ENCODE peak calls at places on chromosomes 16 and 17, in four cellular contexts. W is heart right ventricle, C is AG09309, X is NB4. B is an unnamed sample.

GRCh38 chr17:17206913-17207368 is 808 bp upstream of the PLD6 start:
- DNase-seq in X (no peak), W (no peak), C (no peak), B (peak; percentile 52)

GRCh38 chr16:89359296-89360147 is 130.8 kb downstream of the ANKRD11 start:
- DNase-seq in X (no peak), C (no peak), W (no peak), B (no peak)

GRCh38 chr16:9885457-9885856 is 296.8 kb downstream of the GRIN2A start:
- DNase-seq in X (no peak), C (no peak), W (no peak), B (no peak)

GRCh38 chr16:51881731-51882130 is 665.2 kb downstream of the TOX3 start:
- DNase-seq in X (no peak), C (no peak), W (no peak), B (no peak)

GRCh38 chr16:67163164-67163902 is 1.2 kb upstream of the HSF4 start:
- DNase-seq in C (no peak), W (peak; percentile 72), X (no peak), B (no peak)

GRCh38 chr17:51636291-51636690 is 375.9 kb downstream of the UTP18 start:
- DNase-seq in W (no peak), X (no peak), C (no peak), B (no peak)

GRCh38 chr16:67040906-67041305 is 12.0 kb downstream of the CBFB start:
- DNase-seq in X (no peak), W (no peak), C (no peak), B (no peak)

GRCh38 chr17:6940186-6940649 is 55.6 kb upstream of the ALOX12 start:
- DNase-seq in X (peak; percentile 51), C (no peak), W (no peak), B (no peak)

GRCh38 chr17:40087049-40087794 is 13.2 kb downstream of the NR1D1 start:
- DNase-seq in W (no peak), C (no peak), X (no peak), B (no peak)

GRCh38 chr16:73888840-73889577 is 407.6 kb upstream of the PSMD7 start:
- DNase-seq in W (no peak), C (no peak), X (no peak), B (no peak)

GRCh38 chr17:721540-721937 is 6.9 kb upstream of the VPS53 start:
- DNase-seq in W (no peak), C (no peak), X (no peak), B (no peak)

GRCh38 chr17:29019475-29020181 is 13.8 kb upstream of the SEZ6 start:
- DNase-seq in W (no peak), X (no peak), C (no peak), B (no peak)

GRCh38 chr16:25097304-25097988 is 14.1 kb upstream of the LCMT1 start:
- DNase-seq in C (no peak), X (peak; percentile 41), W (no peak), B (no peak)

GRCh38 chr16:72990003-72990521 is 57.9 kb downstream of the ZFHX3 start:
- DNase-seq in W (peak; percentile 51), X (peak; percentile 83), C (peak; percentile 65), B (no peak)

GRCh38 chr17:9409026-9409425 is 166.6 kb downstream of the STX8 start:
- DNase-seq in X (no peak), W (no peak), C (no peak), B (no peak)

GRCh38 chr16:50742521-50743150 is 750 bp downstream of the CYLD start:
- DNase-seq in W (no peak), C (no peak), X (peak; percentile 51), B (no peak)

GRCh38 chr17:27494192-27495091 is 38.2 kb downstream of the KSR1 start:
- DNase-seq in W (peak; percentile 63), X (no peak), C (peak; percentile 5), B (peak; percentile 83)

GRCh38 chr17:57109393-57110151 is 24.5 kb downstream of the AKAP1 start:
- DNase-seq in W (peak; percentile 67), X (peak; percentile 41), C (no peak), B (no peak)

GRCh38 chr17:39144414-39144813 is 7.0 kb downstream of the PLXDC1 start:
- DNase-seq in W (peak; percentile 81), X (no peak), C (no peak), B (peak; percentile 85)

GRCh38 chr17:83121921-83122820 is 42.8 kb downstream of the METRNL start:
- DNase-seq in C (no peak), W (no peak), X (no peak), B (peak; percentile 36)

GRCh38 chr17:60161598-60162330 is 12.0 kb downstream of the CA4 start:
- DNase-seq in W (no peak), X (peak; percentile 57), C (no peak), B (peak; percentile 84)

GRCh38 chr17:49494937-49495841 is at the start of gene NGFR:
- DNase-seq in X (peak; percentile 72), C (no peak), W (peak; percentile 64), B (peak; percentile 80)

GRCh38 chr17:32142857-32143524 is 689 bp downstream of the RHOT1 start:
- DNase-seq in C (no peak), W (peak; percentile 48), X (peak; percentile 72), B (peak; percentile 84)

GRCh38 chr16:31734265-31734664 is 139.3 kb upstream of the ZNF267 start:
- DNase-seq in C (no peak), W (no peak), X (no peak), B (no peak)

GRCh38 chr16:72172105-72173034 is at the start of gene PMFBP1:
- DNase-seq in W (no peak), C (peak; percentile 79), X (peak; percentile 98), B (no peak)

GRCh38 chr16:88527186-88527936 is 42.8 kb upstream of the ZC3H18 start:
- DNase-seq in X (peak; percentile 74), C (no peak), W (peak; percentile 67), B (no peak)

GRCh38 chr17:2171725-2172446 is 117.0 kb downstream of the HIC1 start:
- DNase-seq in W (peak; percentile 72), X (no peak), C (peak; percentile 91), B (no peak)

GRCh38 chr17:1414634-1415033 is 14.6 kb upstream of the YWHAE start:
- DNase-seq in C (no peak), X (no peak), W (no peak), B (no peak)

GRCh38 chr17:79965806-79966205 is 69.9 kb downstream of the TBC1D16 start:
- DNase-seq in W (no peak), C (no peak), X (no peak), B (no peak)

GRCh38 chr17:60909405-60909804 is 231.8 kb downstream of the BCAS3 start:
- DNase-seq in W (no peak), X (no peak), C (no peak), B (no peak)

GRCh38 chr17:79944251-79944812 is 91.3 kb downstream of the TBC1D16 start:
- DNase-seq in X (no peak), W (no peak), C (no peak), B (peak; percentile 27)

GRCh38 chr17:27915715-27916114 is 22.6 kb upstream of the LYRM9 start:
- DNase-seq in W (no peak), C (no peak), X (no peak), B (no peak)

GRCh38 chr16:22648941-22649340 is 138.2 kb downstream of the NPIPB5 start:
- DNase-seq in X (no peak), W (no peak), C (no peak), B (no peak)

GRCh38 chr16:10684541-10685151 is 10.1 kb downstream of the TEKT5 start:
- DNase-seq in W (no peak), X (no peak), C (no peak), B (no peak)

GRCh38 chr17:1714980-1715802 is 5.0 kb upstream of the TLCD2 start:
- DNase-seq in X (peak; percentile 52), W (peak; percentile 92), C (peak; percentile 73), B (peak; percentile 91)

GRCh38 chr17:77247048-77247541 is 106.3 kb downstream of the SEC14L1 start:
- DNase-seq in C (no peak), X (peak; percentile 79), W (peak; percentile 90), B (peak; percentile 86)
- H3K4me3 ChIP-seq in C (peak overlapping the region; percentile 64), X (no peak overlapping the region), W (peak overlapping the region; percentile 68), B (peak overlapping the region; percentile 52)

GRCh38 chr17:75828051-75828400 is 16.2 kb downstream of the UNC13D start:
- DNase-seq in X (no peak), C (no peak), W (no peak), B (peak; percentile 74)
- H3K4me3 ChIP-seq in X (no peak overlapping the region), C (no peak overlapping the region), W (peak overlapping the region; percentile 33), B (peak overlapping the region; percentile 7)

DNA sequence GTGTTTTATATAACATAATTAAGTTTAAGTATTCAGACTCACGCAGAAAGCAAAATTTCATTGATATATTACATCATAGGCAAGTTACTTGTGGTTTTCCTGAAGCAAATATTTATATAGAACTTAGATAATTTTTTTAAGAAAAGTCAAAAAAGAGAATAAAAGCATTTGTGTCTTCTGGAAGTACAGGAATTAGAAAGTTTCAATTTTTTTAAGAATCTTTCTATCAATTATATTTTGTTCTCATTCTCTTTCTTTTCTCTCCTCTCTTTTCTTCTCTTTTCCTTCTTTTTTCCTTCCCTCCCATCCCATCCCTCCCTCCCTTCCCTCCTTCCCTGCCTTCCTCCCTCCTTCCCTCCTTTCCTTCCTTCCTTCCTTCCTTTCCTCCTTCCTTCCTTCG is 120.7 kb upstream of the CDH8 start:
- DNase-seq in C (no peak), W (no peak), X (no peak), B (no peak)
- H3K4me3 ChIP-seq in C (no peak overlapping the region), W (no peak overlapping the region), X (no peak overlapping the region), B (no peak overlapping the region)

DNA sequence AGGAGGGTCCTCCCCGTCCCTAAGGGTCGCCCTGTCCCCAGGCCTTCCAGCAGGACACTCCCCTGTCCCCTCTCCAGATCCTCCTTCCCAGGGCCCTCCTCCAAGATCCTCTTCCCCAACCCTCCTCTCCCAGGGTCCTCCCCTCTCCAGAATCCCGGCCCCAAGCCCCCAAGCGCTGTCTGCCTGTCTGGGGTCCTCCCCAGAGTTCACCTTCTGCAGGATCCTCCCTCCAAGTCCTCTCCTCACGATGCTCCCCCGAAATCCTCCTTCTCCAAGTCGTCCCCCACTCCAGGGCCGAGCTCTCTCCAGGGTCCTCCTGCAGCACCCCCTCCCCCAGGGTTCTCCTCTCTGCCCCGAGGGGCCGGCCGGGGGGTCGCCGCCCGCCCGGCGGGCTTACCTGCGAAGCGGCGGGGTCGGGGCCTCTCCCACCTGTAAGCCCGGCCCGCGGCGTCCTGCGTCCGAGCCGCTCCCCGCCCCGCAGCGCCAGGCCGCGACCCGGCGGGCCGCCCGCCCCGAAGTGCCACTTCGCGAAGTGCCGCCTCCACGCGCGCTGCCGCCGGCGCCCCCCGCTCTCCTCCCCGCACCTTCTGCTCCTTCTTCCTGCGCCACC is 678 bp upstream of the BAIAP2 start:
- DNase-seq in W (no peak), C (no peak), X (no peak), B (no peak)
- H3K4me3 ChIP-seq in W (peak overlapping the region; percentile 61), C (peak overlapping the region; percentile 56), X (peak overlapping the region; percentile 62), B (peak overlapping the region; percentile 62)